ENCODE peak calls at places on chromosomes 2 and 18, in six cellular contexts. S, F, Z, T, R and P are unnamed samples.

GRCh38 chr2:236663671-236664101 is 94.1 kb downstream of the ACKR3 start:
- DNase-seq in S (no peak), F (no peak), Z (no peak), T (no peak), R (no peak), P (no peak)

GRCh38 chr2:121490734-121491133 is 39.9 kb upstream of the RNU4ATAC start:
- DNase-seq in S (no peak), F (peak; percentile 50), Z (no peak), T (no peak), R (no peak), P (no peak)

GRCh38 chr2:171436307-171436706 is 2.3 kb downstream of the DCAF17 start:
- DNase-seq in S (no peak), F (no peak), Z (no peak), T (peak; percentile 70), R (no peak), P (no peak)

GRCh38 chr2:239020541-239021041 is 172.7 kb downstream of the TWIST2 start:
- DNase-seq in S (no peak), F (no peak), Z (no peak), T (no peak), R (no peak), P (no peak)

GRCh38 chr2:219619235-219619634 is 8.2 kb upstream of the SLC4A3 start:
- DNase-seq in S (no peak), F (no peak), Z (no peak), T (no peak), R (no peak), P (no peak)

GRCh38 chr2:59353301-59353921 is 1112.3 kb upstream of the FANCL start:
- DNase-seq in S (no peak), F (no peak), Z (no peak), T (no peak), R (no peak), P (no peak)

GRCh38 chr2:72718906-72719305 is 106.9 kb downstream of the EXOC6B start:
- DNase-seq in S (no peak), F (no peak), Z (no peak), T (peak; percentile 24), R (no peak), P (no peak)

GRCh38 chr2:170685591-170685990 is 29.5 kb upstream of the SP5 start:
- DNase-seq in S (no peak), F (no peak), Z (no peak), T (no peak), R (no peak), P (no peak)

GRCh38 chr2:11962707-11963358 is 216.4 kb downstream of the LPIN1 start:
- DNase-seq in S (no peak), F (no peak), Z (no peak), T (peak; percentile 93), R (no peak), P (no peak)

GRCh38 chr18:5538541-5538940 is 5.3 kb downstream of the EPB41L3 start:
- DNase-seq in S (no peak), F (no peak), Z (no peak), T (no peak), R (no peak), P (no peak)

GRCh38 chr2:238267341-238267710 is 21.1 kb downstream of the PER2 start:
- DNase-seq in S (no peak), F (no peak), Z (no peak), T (peak; percentile 43), R (no peak), P (no peak)

GRCh38 chr2:112712903-112713584 is 7.8 kb upstream of the NT5DC4 start:
- DNase-seq in S (no peak), F (no peak), Z (no peak), T (peak; percentile 22), R (no peak), P (no peak)

GRCh38 chr18:21686282-21687105 is 18.1 kb downstream of the ABHD3 start:
- DNase-seq in S (no peak), F (no peak), Z (no peak), T (no peak), R (no peak), P (peak; percentile 18)

GRCh38 chr2:238425979-238426567 is 654 bp upstream of the ASB1 start:
- DNase-seq in S (no peak), F (peak; percentile 36), Z (peak; percentile 90), T (peak; percentile 25), R (peak; percentile 55), P (no peak)

GRCh38 chr2:232420463-232421188 is 14.0 kb downstream of the ALPG start:
- DNase-seq in S (no peak), F (peak; percentile 69), Z (peak; percentile 68), T (no peak), R (peak; percentile 88), P (no peak)

GRCh38 chr18:60189840-60190239 is 182.7 kb downstream of the MC4R start:
- DNase-seq in S (no peak), F (no peak), Z (no peak), T (no peak), R (no peak), P (no peak)

GRCh38 chr2:225735844-225736243 is 336.3 kb downstream of the NYAP2 start:
- DNase-seq in S (no peak), F (no peak), Z (no peak), T (no peak), R (no peak), P (no peak)

GRCh38 chr2:70935468-70936164 is at the start of gene ATP6V1B1:
- DNase-seq in S (no peak), F (no peak), Z (peak; percentile 83), T (peak; percentile 11), R (peak; percentile 55), P (peak; percentile 67)

GRCh38 chr2:128381001-128381938 is 62.6 kb upstream of the HS6ST1 start:
- DNase-seq in S (no peak), F (no peak), Z (peak; percentile 99), T (no peak), R (peak; percentile 69), P (peak; percentile 43)

GRCh38 chr2:240991378-240992263 is 6.8 kb upstream of the SNED1 start:
- DNase-seq in S (no peak), F (no peak), Z (no peak), T (peak; percentile 95), R (peak; percentile 44), P (peak; percentile 78)

GRCh38 chr2:24228470-24228869 is 53.6 kb downstream of the FAM228A start:
- DNase-seq in S (no peak), F (peak; percentile 37), Z (peak; percentile 38), T (peak; percentile 38), R (peak; percentile 75), P (no peak)

GRCh38 chr2:175957845-175958244 is 44.2 kb downstream of the LNPK start:
- DNase-seq in S (no peak), F (no peak), Z (no peak), T (no peak), R (no peak), P (no peak)

GRCh38 chr18:12774982-12775381 is 72.1 kb downstream of the PSMG2 start:
- DNase-seq in S (no peak), F (no peak), Z (no peak), T (no peak), R (no peak), P (no peak)

GRCh38 chr2:43038034-43038719 is 188.2 kb downstream of the ZFP36L2 start:
- DNase-seq in S (no peak), F (no peak), Z (no peak), T (peak; percentile 68), R (no peak), P (no peak)

GRCh38 chr2:31335921-31336570 is 78.5 kb downstream of the XDH start:
- DNase-seq in S (no peak), F (no peak), Z (no peak), T (peak; percentile 92), R (no peak), P (no peak)

GRCh38 chr2:226791056-226791486 is 8.5 kb downstream of the IRS1 start:
- DNase-seq in S (peak; percentile 50), F (peak; percentile 36), Z (peak; percentile 68), T (no peak), R (peak; percentile 72), P (peak; percentile 66)

GRCh38 chr2:72137498-72138010 is 10.1 kb downstream of the CYP26B1 start:
- DNase-seq in S (peak; percentile 68), F (peak; percentile 7), Z (peak; percentile 18), T (no peak), R (peak; percentile 52), P (no peak)

GRCh38 chr2:195118276-195118675 is 538.8 kb upstream of the SLC39A10 start:
- DNase-seq in S (no peak), F (no peak), Z (no peak), T (no peak), R (no peak), P (no peak)

GRCh38 chr2:157107460-157107859 is 150.0 kb upstream of the GALNT5 start:
- DNase-seq in S (no peak), F (no peak), Z (no peak), T (no peak), R (no peak), P (no peak)

GRCh38 chr2:234949762-234950434 is 1.9 kb upstream of the SH3BP4 start:
- DNase-seq in S (no peak), F (no peak), Z (no peak), T (peak; percentile 98), R (no peak), P (no peak)

GRCh38 chr18:55251186-55251995 is 292.1 kb upstream of the CCDC68 start:
- DNase-seq in S (no peak), F (no peak), Z (no peak), T (peak; percentile 19), R (peak; percentile 79), P (no peak)